ENCODE peak calls at places on chromosome 22, in seven cellular contexts. One of them, this sample, is unnamed.

GRCh38 chr22:43205748-43206514 is 19.0 kb upstream of the TTLL12 start:
- ATAC-seq in esophagus mucosa: no peak
- ATAC-seq in stimulated activated naive B cell treated with anti-CD40 and anti-IgM and Interleukin-4, amounts not matched to agents 10 μg/mL and 1 μg/mL and 100 μg/mL, for 72 hours: peak
- ATAC-seq in PC-3: no peak
- ATAC-seq in Panc1: no peak
- ATAC-seq in memory B cell: no peak
- ATAC-seq in stimulated activated naive CD8-positive, alpha-beta T cell treated with anti-CD3 and anti-CD28 coated beads, Interleukin-15, Interleukin-2, amounts not matched to agents 100 U/mL and 50 U/mL, for 24 hours: peak
- ATAC-seq in this sample: peak

GRCh38 chr22:47495102-47495501 is 732.7 kb downstream of the TBC1D22A start:
- ATAC-seq in stimulated activated naive CD8-positive, alpha-beta T cell treated with anti-CD3 and anti-CD28 coated beads, Interleukin-15, Interleukin-2, amounts not matched to agents 100 U/mL and 50 U/mL, for 24 hours: no peak
- ATAC-seq in PC-3: no peak
- ATAC-seq in stimulated activated naive B cell treated with anti-CD40 and anti-IgM and Interleukin-4, amounts not matched to agents 10 μg/mL and 1 μg/mL and 100 μg/mL, for 72 hours: peak
- ATAC-seq in esophagus mucosa: no peak
- ATAC-seq in memory B cell: peak
- ATAC-seq in Panc1: no peak
- ATAC-seq in this sample: peak

GRCh38 chr22:22037229-22037628 is 54.6 kb upstream of the TOP3B start:
- ATAC-seq in Panc1: no peak
- ATAC-seq in stimulated activated naive B cell treated with anti-CD40 and anti-IgM and Interleukin-4, amounts not matched to agents 10 μg/mL and 1 μg/mL and 100 μg/mL, for 72 hours: peak
- ATAC-seq in memory B cell: peak
- ATAC-seq in esophagus mucosa: no peak
- ATAC-seq in stimulated activated naive CD8-positive, alpha-beta T cell treated with anti-CD3 and anti-CD28 coated beads, Interleukin-15, Interleukin-2, amounts not matched to agents 100 U/mL and 50 U/mL, for 24 hours: no peak
- ATAC-seq in PC-3: no peak
- ATAC-seq in this sample: no peak

GRCh38 chr22:36036167-36036624 is 7.6 kb upstream of the RBFOX2 start:
- ATAC-seq in memory B cell: no peak
- ATAC-seq in stimulated activated naive CD8-positive, alpha-beta T cell treated with anti-CD3 and anti-CD28 coated beads, Interleukin-15, Interleukin-2, amounts not matched to agents 100 U/mL and 50 U/mL, for 24 hours: no peak
- ATAC-seq in Panc1: no peak
- ATAC-seq in stimulated activated naive B cell treated with anti-CD40 and anti-IgM and Interleukin-4, amounts not matched to agents 10 μg/mL and 1 μg/mL and 100 μg/mL, for 72 hours: no peak
- ATAC-seq in PC-3: no peak
- ATAC-seq in esophagus mucosa: no peak
- ATAC-seq in this sample: no peak

GRCh38 chr22:22198751-22199150 is 45.8 kb upstream of the VPREB1 start:
- ATAC-seq in memory B cell: no peak
- ATAC-seq in PC-3: no peak
- ATAC-seq in esophagus mucosa: no peak
- ATAC-seq in Panc1: no peak
- ATAC-seq in stimulated activated naive B cell treated with anti-CD40 and anti-IgM and Interleukin-4, amounts not matched to agents 10 μg/mL and 1 μg/mL and 100 μg/mL, for 72 hours: no peak
- ATAC-seq in stimulated activated naive CD8-positive, alpha-beta T cell treated with anti-CD3 and anti-CD28 coated beads, Interleukin-15, Interleukin-2, amounts not matched to agents 100 U/mL and 50 U/mL, for 24 hours: no peak
- ATAC-seq in this sample: no peak

GRCh38 chr22:41868556-41868955 is 35.7 kb downstream of the SREBF2 start:
- ATAC-seq in stimulated activated naive B cell treated with anti-CD40 and anti-IgM and Interleukin-4, amounts not matched to agents 10 μg/mL and 1 μg/mL and 100 μg/mL, for 72 hours: no peak
- ATAC-seq in esophagus mucosa: peak
- ATAC-seq in memory B cell: no peak
- ATAC-seq in stimulated activated naive CD8-positive, alpha-beta T cell treated with anti-CD3 and anti-CD28 coated beads, Interleukin-15, Interleukin-2, amounts not matched to agents 100 U/mL and 50 U/mL, for 24 hours: no peak
- ATAC-seq in PC-3: no peak
- ATAC-seq in Panc1: no peak
- ATAC-seq in this sample: no peak

GRCh38 chr22:33328789-33329296 is 270.7 kb upstream of the SYN3 start:
- ATAC-seq in PC-3: no peak
- ATAC-seq in esophagus mucosa: no peak
- ATAC-seq in stimulated activated naive CD8-positive, alpha-beta T cell treated with anti-CD3 and anti-CD28 coated beads, Interleukin-15, Interleukin-2, amounts not matched to agents 100 U/mL and 50 U/mL, for 24 hours: no peak
- ATAC-seq in memory B cell: no peak
- ATAC-seq in Panc1: no peak
- ATAC-seq in stimulated activated naive B cell treated with anti-CD40 and anti-IgM and Interleukin-4, amounts not matched to agents 10 μg/mL and 1 μg/mL and 100 μg/mL, for 72 hours: peak
- ATAC-seq in this sample: peak

GRCh38 chr22:42967933-42968332 is 47.0 kb downstream of the PACSIN2 start:
- ATAC-seq in stimulated activated naive B cell treated with anti-CD40 and anti-IgM and Interleukin-4, amounts not matched to agents 10 μg/mL and 1 μg/mL and 100 μg/mL, for 72 hours: peak
- ATAC-seq in stimulated activated naive CD8-positive, alpha-beta T cell treated with anti-CD3 and anti-CD28 coated beads, Interleukin-15, Interleukin-2, amounts not matched to agents 100 U/mL and 50 U/mL, for 24 hours: no peak
- ATAC-seq in memory B cell: peak
- ATAC-seq in esophagus mucosa: no peak
- ATAC-seq in PC-3: no peak
- ATAC-seq in Panc1: no peak
- ATAC-seq in this sample: no peak

GRCh38 chr22:27748355-27749168 is 53.0 kb downstream of the MN1 start:
- ATAC-seq in memory B cell: no peak
- ATAC-seq in PC-3: no peak
- ATAC-seq in Panc1: no peak
- ATAC-seq in stimulated activated naive CD8-positive, alpha-beta T cell treated with anti-CD3 and anti-CD28 coated beads, Interleukin-15, Interleukin-2, amounts not matched to agents 100 U/mL and 50 U/mL, for 24 hours: no peak
- ATAC-seq in esophagus mucosa: no peak
- ATAC-seq in stimulated activated naive B cell treated with anti-CD40 and anti-IgM and Interleukin-4, amounts not matched to agents 10 μg/mL and 1 μg/mL and 100 μg/mL, for 72 hours: no peak
- ATAC-seq in this sample: no peak

GRCh38 chr22:20032407-20032991 is 11.6 kb downstream of the TANGO2 start:
- ATAC-seq in esophagus mucosa: peak
- ATAC-seq in stimulated activated naive B cell treated with anti-CD40 and anti-IgM and Interleukin-4, amounts not matched to agents 10 μg/mL and 1 μg/mL and 100 μg/mL, for 72 hours: no peak
- ATAC-seq in Panc1: no peak
- ATAC-seq in stimulated activated naive CD8-positive, alpha-beta T cell treated with anti-CD3 and anti-CD28 coated beads, Interleukin-15, Interleukin-2, amounts not matched to agents 100 U/mL and 50 U/mL, for 24 hours: no peak
- ATAC-seq in PC-3: no peak
- ATAC-seq in memory B cell: no peak
- ATAC-seq in this sample: no peak

GRCh38 chr22:22200569-22201184 is 43.9 kb upstream of the VPREB1 start:
- ATAC-seq in Panc1: no peak
- ATAC-seq in PC-3: no peak
- ATAC-seq in memory B cell: no peak
- ATAC-seq in esophagus mucosa: no peak
- ATAC-seq in stimulated activated naive B cell treated with anti-CD40 and anti-IgM and Interleukin-4, amounts not matched to agents 10 μg/mL and 1 μg/mL and 100 μg/mL, for 72 hours: no peak
- ATAC-seq in stimulated activated naive CD8-positive, alpha-beta T cell treated with anti-CD3 and anti-CD28 coated beads, Interleukin-15, Interleukin-2, amounts not matched to agents 100 U/mL and 50 U/mL, for 24 hours: no peak
- ATAC-seq in this sample: no peak

GRCh38 chr22:44685384-44686056 is 16.5 kb upstream of the PRR5 start:
- ATAC-seq in memory B cell: peak
- ATAC-seq in stimulated activated naive CD8-positive, alpha-beta T cell treated with anti-CD3 and anti-CD28 coated beads, Interleukin-15, Interleukin-2, amounts not matched to agents 100 U/mL and 50 U/mL, for 24 hours: peak
- ATAC-seq in Panc1: peak
- ATAC-seq in stimulated activated naive B cell treated with anti-CD40 and anti-IgM and Interleukin-4, amounts not matched to agents 10 μg/mL and 1 μg/mL and 100 μg/mL, for 72 hours: peak
- ATAC-seq in PC-3: peak
- ATAC-seq in esophagus mucosa: peak
- ATAC-seq in this sample: peak

GRCh38 chr22:17924735-17925727 is 99.3 kb downstream of the MICAL3 start:
- ATAC-seq in PC-3: no peak
- ATAC-seq in Panc1: no peak
- ATAC-seq in stimulated activated naive CD8-positive, alpha-beta T cell treated with anti-CD3 and anti-CD28 coated beads, Interleukin-15, Interleukin-2, amounts not matched to agents 100 U/mL and 50 U/mL, for 24 hours: no peak
- ATAC-seq in memory B cell: no peak
- ATAC-seq in esophagus mucosa: no peak
- ATAC-seq in stimulated activated naive B cell treated with anti-CD40 and anti-IgM and Interleukin-4, amounts not matched to agents 10 μg/mL and 1 μg/mL and 100 μg/mL, for 72 hours: no peak
- ATAC-seq in this sample: no peak

GRCh38 chr22:45740236-45740635 is 68.6 kb downstream of the ATXN10 start:
- ATAC-seq in PC-3: no peak
- ATAC-seq in stimulated activated naive CD8-positive, alpha-beta T cell treated with anti-CD3 and anti-CD28 coated beads, Interleukin-15, Interleukin-2, amounts not matched to agents 100 U/mL and 50 U/mL, for 24 hours: no peak
- ATAC-seq in memory B cell: no peak
- ATAC-seq in esophagus mucosa: no peak
- ATAC-seq in Panc1: no peak
- ATAC-seq in stimulated activated naive B cell treated with anti-CD40 and anti-IgM and Interleukin-4, amounts not matched to agents 10 μg/mL and 1 μg/mL and 100 μg/mL, for 72 hours: no peak
- ATAC-seq in this sample: no peak

GRCh38 chr22:26735019-26735409 is 77.6 kb downstream of the MIAT start:
- ATAC-seq in esophagus mucosa: no peak
- ATAC-seq in PC-3: no peak
- ATAC-seq in memory B cell: no peak
- ATAC-seq in stimulated activated naive CD8-positive, alpha-beta T cell treated with anti-CD3 and anti-CD28 coated beads, Interleukin-15, Interleukin-2, amounts not matched to agents 100 U/mL and 50 U/mL, for 24 hours: no peak
- ATAC-seq in stimulated activated naive B cell treated with anti-CD40 and anti-IgM and Interleukin-4, amounts not matched to agents 10 μg/mL and 1 μg/mL and 100 μg/mL, for 72 hours: no peak
- ATAC-seq in Panc1: no peak
- ATAC-seq in this sample: no peak

GRCh38 chr22:33047744-33048143 is 10.4 kb downstream of the SYN3 start:
- ATAC-seq in PC-3: no peak
- ATAC-seq in stimulated activated naive CD8-positive, alpha-beta T cell treated with anti-CD3 and anti-CD28 coated beads, Interleukin-15, Interleukin-2, amounts not matched to agents 100 U/mL and 50 U/mL, for 24 hours: no peak
- ATAC-seq in esophagus mucosa: no peak
- ATAC-seq in memory B cell: no peak
- ATAC-seq in stimulated activated naive B cell treated with anti-CD40 and anti-IgM and Interleukin-4, amounts not matched to agents 10 μg/mL and 1 μg/mL and 100 μg/mL, for 72 hours: no peak
- ATAC-seq in Panc1: no peak
- ATAC-seq in this sample: no peak

GRCh38 chr22:28034760-28035401 is 115.8 kb upstream of the PITPNB start:
- ATAC-seq in PC-3: no peak
- ATAC-seq in memory B cell: no peak
- ATAC-seq in esophagus mucosa: peak
- ATAC-seq in Panc1: no peak
- ATAC-seq in stimulated activated naive B cell treated with anti-CD40 and anti-IgM and Interleukin-4, amounts not matched to agents 10 μg/mL and 1 μg/mL and 100 μg/mL, for 72 hours: no peak
- ATAC-seq in stimulated activated naive CD8-positive, alpha-beta T cell treated with anti-CD3 and anti-CD28 coated beads, Interleukin-15, Interleukin-2, amounts not matched to agents 100 U/mL and 50 U/mL, for 24 hours: no peak
- ATAC-seq in this sample: no peak

GRCh38 chr22:41308544-41308947 is 7.2 kb downstream of the ZC3H7B start:
- ATAC-seq in stimulated activated naive CD8-positive, alpha-beta T cell treated with anti-CD3 and anti-CD28 coated beads, Interleukin-15, Interleukin-2, amounts not matched to agents 100 U/mL and 50 U/mL, for 24 hours: no peak
- ATAC-seq in stimulated activated naive B cell treated with anti-CD40 and anti-IgM and Interleukin-4, amounts not matched to agents 10 μg/mL and 1 μg/mL and 100 μg/mL, for 72 hours: no peak
- ATAC-seq in Panc1: no peak
- ATAC-seq in PC-3: no peak
- ATAC-seq in esophagus mucosa: no peak
- ATAC-seq in memory B cell: no peak
- ATAC-seq in this sample: no peak

GRCh38 chr22:42233879-42234278 is 36.6 kb downstream of the TCF20 start:
- ATAC-seq in Panc1: no peak
- ATAC-seq in memory B cell: no peak
- ATAC-seq in esophagus mucosa: no peak
- ATAC-seq in stimulated activated naive B cell treated with anti-CD40 and anti-IgM and Interleukin-4, amounts not matched to agents 10 μg/mL and 1 μg/mL and 100 μg/mL, for 72 hours: no peak
- ATAC-seq in stimulated activated naive CD8-positive, alpha-beta T cell treated with anti-CD3 and anti-CD28 coated beads, Interleukin-15, Interleukin-2, amounts not matched to agents 100 U/mL and 50 U/mL, for 24 hours: no peak
- ATAC-seq in PC-3: no peak
- ATAC-seq in this sample: no peak

GRCh38 chr22:35872451-35872850 is 154.8 kb downstream of the APOL5 start:
- ATAC-seq in memory B cell: no peak
- ATAC-seq in PC-3: no peak
- ATAC-seq in stimulated activated naive B cell treated with anti-CD40 and anti-IgM and Interleukin-4, amounts not matched to agents 10 μg/mL and 1 μg/mL and 100 μg/mL, for 72 hours: no peak
- ATAC-seq in stimulated activated naive CD8-positive, alpha-beta T cell treated with anti-CD3 and anti-CD28 coated beads, Interleukin-15, Interleukin-2, amounts not matched to agents 100 U/mL and 50 U/mL, for 24 hours: no peak
- ATAC-seq in Panc1: no peak
- ATAC-seq in esophagus mucosa: no peak
- ATAC-seq in this sample: no peak

GRCh38 chr22:41603873-41604332 is 14.3 kb upstream of the PMM1 start:
- ATAC-seq in stimulated activated naive B cell treated with anti-CD40 and anti-IgM and Interleukin-4, amounts not matched to agents 10 μg/mL and 1 μg/mL and 100 μg/mL, for 72 hours: peak
- ATAC-seq in Panc1: no peak
- ATAC-seq in PC-3: no peak
- ATAC-seq in esophagus mucosa: peak
- ATAC-seq in memory B cell: peak
- ATAC-seq in stimulated activated naive CD8-positive, alpha-beta T cell treated with anti-CD3 and anti-CD28 coated beads, Interleukin-15, Interleukin-2, amounts not matched to agents 100 U/mL and 50 U/mL, for 24 hours: peak
- ATAC-seq in this sample: peak

GRCh38 chr22:32880906-32881596 is 79.5 kb downstream of the TIMP3 start:
- ATAC-seq in PC-3: no peak
- ATAC-seq in stimulated activated naive B cell treated with anti-CD40 and anti-IgM and Interleukin-4, amounts not matched to agents 10 μg/mL and 1 μg/mL and 100 μg/mL, for 72 hours: peak
- ATAC-seq in stimulated activated naive CD8-positive, alpha-beta T cell treated with anti-CD3 and anti-CD28 coated beads, Interleukin-15, Interleukin-2, amounts not matched to agents 100 U/mL and 50 U/mL, for 24 hours: peak
- ATAC-seq in esophagus mucosa: peak
- ATAC-seq in memory B cell: peak
- ATAC-seq in Panc1: no peak
- ATAC-seq in this sample: no peak

GRCh38 chr22:45562102-45562501 is 59.4 kb downstream of the FBLN1 start:
- ATAC-seq in Panc1: peak
- ATAC-seq in memory B cell: no peak
- ATAC-seq in esophagus mucosa: peak
- ATAC-seq in PC-3: no peak
- ATAC-seq in stimulated activated naive CD8-positive, alpha-beta T cell treated with anti-CD3 and anti-CD28 coated beads, Interleukin-15, Interleukin-2, amounts not matched to agents 100 U/mL and 50 U/mL, for 24 hours: no peak
- ATAC-seq in stimulated activated naive B cell treated with anti-CD40 and anti-IgM and Interleukin-4, amounts not matched to agents 10 μg/mL and 1 μg/mL and 100 μg/mL, for 72 hours: no peak
- ATAC-seq in this sample: no peak

GRCh38 chr22:25757686-25758085 is 15.7 kb downstream of the MYO18B start:
- ATAC-seq in Panc1: no peak
- ATAC-seq in stimulated activated naive B cell treated with anti-CD40 and anti-IgM and Interleukin-4, amounts not matched to agents 10 μg/mL and 1 μg/mL and 100 μg/mL, for 72 hours: no peak
- ATAC-seq in stimulated activated naive CD8-positive, alpha-beta T cell treated with anti-CD3 and anti-CD28 coated beads, Interleukin-15, Interleukin-2, amounts not matched to agents 100 U/mL and 50 U/mL, for 24 hours: no peak
- ATAC-seq in esophagus mucosa: peak
- ATAC-seq in PC-3: no peak
- ATAC-seq in memory B cell: no peak
- ATAC-seq in this sample: no peak